ENCODE peak calls at places on chromosomes 7 and 10, in four cellular contexts. J is K562, B is HepG2, E is GM12878. Z is an unnamed sample.
A peak's percentile ranks its signal among the peaks of the same experiment; 100 is the strongest.

GRCh38 chr7:70582921-70583895 is 548.7 kb upstream of the GALNT17 start:
- DNase-seq in J (no peak), B (no peak), E (no peak), Z (no peak)

GRCh38 chr7:24721378-24722030 is 35.8 kb downstream of the GSDME start:
- DNase-seq in J (no peak), B (no peak), E (no peak), Z (no peak)

GRCh38 chr10:126059101-126059826 is 162.9 kb downstream of the FANK1 start:
- DNase-seq in J (no peak), B (no peak), E (no peak), Z (no peak)

GRCh38 chr7:140390466-140391190 is 7.7 kb downstream of the SLC37A3 start:
- DNase-seq in J (no peak), B (no peak), E (peak; percentile 61), Z (no peak)

GRCh38 chr10:120979435-120980315 is 128.5 kb downstream of the WDR11 start:
- DNase-seq in J (no peak), B (peak; percentile 16), E (no peak), Z (peak; percentile 75)

GRCh38 chr10:6082496-6083395 is 6.1 kb upstream of the RBM17 start:
- DNase-seq in J (no peak), B (no peak), E (no peak), Z (no peak)

GRCh38 chr10:31004611-31005193 is 27.0 kb downstream of the ZNF438 start:
- DNase-seq in J (no peak), B (no peak), E (no peak), Z (no peak)

GRCh38 chr10:28426392-28427159 is 106.3 kb upstream of the WAC start:
- DNase-seq in J (no peak), B (no peak), E (no peak), Z (no peak)

GRCh38 chr7:134016223-134016941 is 110.8 kb upstream of the LRGUK start:
- DNase-seq in J (no peak), B (peak; percentile 21), E (no peak), Z (peak; percentile 53)

GRCh38 chr10:125002423-125003145 is 60.7 kb downstream of the ZRANB1 start:
- DNase-seq in J (no peak), B (no peak), E (no peak), Z (peak; percentile 8)

GRCh38 chr7:117669818-117670217 is 190.0 kb downstream of the CFTR start:
- DNase-seq in J (no peak), B (no peak), E (no peak), Z (peak; percentile 31)

GRCh38 chr7:20064974-20065862 is 152.0 kb downstream of the MACC1 start:
- DNase-seq in J (no peak), B (no peak), E (peak; percentile 57), Z (no peak)

GRCh38 chr7:10122573-10123100 is 851.0 kb upstream of the PHF14 start:
- DNase-seq in J (no peak), B (no peak), E (no peak), Z (no peak)

GRCh38 chr7:959271-959670 is 4.8 kb upstream of the ADAP1 start:
- DNase-seq in J (no peak), B (no peak), E (no peak), Z (no peak)

GRCh38 chr7:15686957-15687644 is 618 bp upstream of the MEOX2 start:
- DNase-seq in J (no peak), B (no peak), E (no peak), Z (peak; percentile 19)

GRCh38 chr10:133257489-133258065 is 19.1 kb downstream of the ADAM8 start:
- DNase-seq in J (peak; percentile 55), B (no peak), E (no peak), Z (peak; percentile 69)

GRCh38 chr10:114031113-114031512 is 12.6 kb upstream of the ADRB1 start:
- DNase-seq in J (no peak), B (no peak), E (no peak), Z (no peak)

GRCh38 chr7:45872116-45873034 is 507 bp downstream of the CCDC201 start:
- DNase-seq in J (peak; percentile 57), B (peak; percentile 57), E (no peak), Z (peak; percentile 61)

GRCh38 chr7:19713676-19714075 is 4.8 kb upstream of the POLR1F start:
- DNase-seq in J (peak; percentile 22), B (peak; percentile 23), E (peak; percentile 8), Z (peak; percentile 29)

GRCh38 chr7:121019018-121019417 is 30.5 kb downstream of the CPED1 start:
- DNase-seq in J (no peak), B (no peak), E (no peak), Z (no peak)

GRCh38 chr7:11557627-11558026 is 274.4 kb downstream of the THSD7A start:
- DNase-seq in J (no peak), B (peak; percentile 5), E (no peak), Z (peak; percentile 45)

GRCh38 chr10:35453855-35454532 is 117.7 kb downstream of the CCNY start:
- DNase-seq in J (no peak), B (peak; percentile 32), E (no peak), Z (no peak)

GRCh38 chr7:54705436-54705835 is 53.6 kb downstream of the SEC61G start:
- DNase-seq in J (no peak), B (no peak), E (peak; percentile 33), Z (no peak)

GRCh38 chr10:128068398-128069285 is 57.6 kb downstream of the MKI67 start:
- DNase-seq in J (no peak), B (no peak), E (no peak), Z (no peak)

GRCh38 chr7:103487419-103487818 is 41.4 kb upstream of the SLC26A5 start:
- DNase-seq in J (no peak), B (peak; percentile 48), E (no peak), Z (no peak)

GRCh38 chr10:35942052-35942451 is 300.0 kb upstream of the FZD8 start:
- DNase-seq in J (no peak), B (no peak), E (no peak), Z (no peak)

GRCh38 chr7:104900525-104900924 is 113.5 kb upstream of the KMT2E start:
- DNase-seq in J (no peak), B (peak; percentile 90), E (no peak), Z (no peak)

GRCh38 chr7:54802841-54803240 is 43.8 kb upstream of the SEC61G start:
- DNase-seq in J (no peak), B (no peak), E (no peak), Z (no peak)

DNA sequence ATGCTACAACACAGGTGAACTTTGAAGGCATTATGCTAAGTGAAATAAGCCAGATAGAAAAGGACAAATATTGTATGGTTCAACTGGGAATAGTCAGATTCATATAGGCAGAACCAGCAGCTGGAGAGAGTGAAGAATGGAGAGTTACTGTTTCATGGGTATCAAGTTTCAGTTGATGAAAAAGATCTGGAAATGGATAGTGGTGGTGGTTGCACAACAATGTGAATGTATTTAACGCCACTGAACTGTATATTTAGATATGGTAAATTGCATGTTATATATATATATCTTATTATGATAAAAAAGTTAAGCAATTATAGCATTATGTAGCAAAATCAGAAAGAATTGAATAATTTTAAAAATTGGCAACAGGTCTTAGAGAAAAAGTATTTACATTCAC is 3.9 kb downstream of the LMBR1 start:
- DNase-seq in J (no peak), B (no peak), E (no peak), Z (no peak)
- TF ChIP-seq CBFB in J (no peak), B (no peak), E (no peak), Z (no peak)

DNA sequence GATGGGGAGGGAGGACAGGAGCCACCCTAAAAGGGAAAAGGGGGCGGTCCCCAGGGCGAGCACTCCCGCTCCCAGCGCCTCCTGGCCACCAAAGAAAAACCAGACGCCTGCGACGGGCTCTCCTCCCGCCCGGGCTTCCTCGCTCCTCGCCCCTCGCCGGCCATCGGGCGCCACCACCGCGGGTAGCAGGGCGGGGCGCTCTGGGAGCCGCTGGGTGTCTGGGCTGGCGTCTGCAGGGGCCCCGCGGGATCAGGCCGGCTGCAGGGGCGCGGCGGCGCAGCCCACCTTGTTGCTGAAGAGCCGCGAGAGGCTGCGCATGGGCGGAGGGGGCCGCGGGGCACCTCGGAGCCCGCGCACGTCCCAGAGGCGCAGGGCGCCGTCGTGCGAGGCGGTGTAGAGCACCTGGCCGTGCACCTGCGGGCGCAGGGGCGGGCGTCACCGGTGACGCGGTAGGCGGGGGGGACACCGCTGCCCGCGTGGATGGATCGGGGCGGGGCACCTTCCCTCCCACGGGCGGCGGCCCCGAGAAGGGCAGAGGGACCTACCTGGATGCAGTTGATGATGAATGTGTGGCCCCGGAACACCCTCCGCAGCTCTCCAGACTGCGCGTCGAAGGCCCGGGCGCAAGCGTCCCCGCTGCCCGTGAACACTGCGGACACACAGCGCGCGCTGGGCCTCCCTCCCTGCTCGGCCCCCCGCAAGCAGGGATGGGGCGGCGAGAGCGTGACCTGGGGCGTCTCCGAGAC is 28.3 kb downstream of the WDR86 start:
- DNase-seq in J (no peak), B (no peak), E (no peak), Z (peak; percentile 74)
- TF ChIP-seq CBFB in J (no peak), B (no peak), E (no peak), Z (peak; percentile 5)

GRCh38 chr10:110415809-110416208 is 81.9 kb upstream of the DUSP5 start:
- DNase-seq in J (no peak), B (no peak), E (no peak), Z (no peak)

GRCh38 chr10:110413049-110413783 is 84.5 kb upstream of the DUSP5 start:
- DNase-seq in J (no peak), B (no peak), E (no peak), Z (no peak)

GRCh38 chr10:110416776-110417732 is 80.7 kb upstream of the DUSP5 start:
- DNase-seq in J (no peak), B (no peak), E (no peak), Z (no peak)

GRCh38 chr10:110413903-110414562 is 83.7 kb upstream of the DUSP5 start:
- DNase-seq in J (no peak), B (no peak), E (no peak), Z (no peak)

GRCh38 chr10:110414563-110415309 is 83.0 kb upstream of the DUSP5 start:
- DNase-seq in J (no peak), B (peak; percentile 35), E (peak; percentile 99), Z (no peak)
- TF ChIP-seq CBFB in J (no peak), B (no peak), E (peak; percentile 98), Z (no peak)

DNA sequence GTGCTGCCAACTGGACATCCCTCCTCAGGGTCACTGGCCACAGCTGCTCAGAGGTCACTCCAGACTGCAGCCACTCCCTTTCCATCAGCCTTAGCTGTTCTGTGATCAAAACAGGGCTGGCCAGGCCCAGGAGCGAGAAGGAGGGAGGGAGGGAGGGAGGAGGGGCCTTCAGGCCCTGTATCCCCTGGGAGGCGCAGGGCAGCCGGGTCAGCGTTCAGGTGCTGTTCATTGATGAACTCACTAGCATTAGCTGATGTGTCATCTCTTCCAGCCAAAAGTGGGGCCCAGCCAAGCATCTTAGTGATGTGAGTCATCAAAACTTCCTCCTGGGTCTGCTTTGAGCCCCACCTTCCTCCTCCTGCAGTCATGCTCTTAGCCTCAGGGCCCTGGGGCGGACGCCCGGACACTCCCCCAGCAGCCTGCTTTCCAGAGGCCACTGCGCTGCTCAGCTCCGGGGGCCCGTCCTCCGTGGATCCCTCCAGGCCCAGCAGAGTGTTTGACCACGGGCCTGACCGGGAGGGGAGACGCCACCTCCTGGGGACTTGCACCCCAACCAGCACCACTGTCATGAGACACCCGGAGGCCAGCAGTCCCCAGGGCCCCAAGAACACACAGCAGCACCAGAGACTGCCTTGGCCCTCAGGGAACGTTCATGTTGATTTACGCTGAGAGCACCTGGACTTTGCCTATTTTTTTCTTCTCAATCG is 149.2 kb downstream of the PRKAG2 start:
- DNase-seq in J (peak; percentile 71), B (no peak), E (no peak), Z (no peak)
- TF ChIP-seq CBFB in J (no peak), B (no peak), E (no peak), Z (no peak)

Z was measured in WTC11.